ENCODE peak calls at places on chromosomes 1 and 21, in eight cellular contexts. One of them, this sample, is unnamed.

GRCh38 chr1:100767176-100767876 is 47.8 kb downstream of the VCAM1 start:
- DNase-seq in tibial nerve: no peak
- DNase-seq in kidney: no peak
- DNase-seq in GM20000: no peak
- DNase-seq in brain microvascular endothelial cell: no peak
- DNase-seq in neural crest cell: no peak
- DNase-seq in HepG2: no peak
- DNase-seq in BJ: peak
- DNase-seq in this sample: no peak

GRCh38 chr21:43917515-43918384 is 52.7 kb downstream of the AGPAT3 start:
- DNase-seq in tibial nerve: no peak
- DNase-seq in kidney: peak
- DNase-seq in GM20000: peak
- DNase-seq in brain microvascular endothelial cell: no peak
- DNase-seq in neural crest cell: no peak
- DNase-seq in HepG2: peak
- DNase-seq in BJ: no peak
- DNase-seq in this sample: peak

GRCh38 chr1:233281711-233282581 is 13.6 kb downstream of the PCNX2 start:
- DNase-seq in tibial nerve: no peak
- DNase-seq in kidney: no peak
- DNase-seq in GM20000: peak
- DNase-seq in brain microvascular endothelial cell: peak
- DNase-seq in neural crest cell: no peak
- DNase-seq in HepG2: no peak
- DNase-seq in BJ: no peak
- DNase-seq in this sample: peak

GRCh38 chr21:25903599-25903998 is 168.8 kb downstream of the GABPA start:
- DNase-seq in tibial nerve: no peak
- DNase-seq in kidney: no peak
- DNase-seq in GM20000: peak
- DNase-seq in brain microvascular endothelial cell: no peak
- DNase-seq in neural crest cell: no peak
- DNase-seq in HepG2: no peak
- DNase-seq in BJ: no peak
- DNase-seq in this sample: no peak

GRCh38 chr1:22711071-22711470 is 432 bp downstream of the EPHB2 start:
- DNase-seq in tibial nerve: no peak
- DNase-seq in kidney: no peak
- DNase-seq in GM20000: peak
- DNase-seq in brain microvascular endothelial cell: no peak
- DNase-seq in neural crest cell: no peak
- DNase-seq in HepG2: no peak
- DNase-seq in BJ: no peak
- DNase-seq in this sample: no peak

GRCh38 chr1:54095543-54096286 is 42.3 kb downstream of the TCEANC2 start:
- DNase-seq in tibial nerve: no peak
- DNase-seq in kidney: no peak
- DNase-seq in GM20000: no peak
- DNase-seq in brain microvascular endothelial cell: no peak
- DNase-seq in neural crest cell: no peak
- DNase-seq in HepG2: no peak
- DNase-seq in BJ: no peak
- DNase-seq in this sample: no peak

GRCh38 chr1:183002797-183003594 is 20.2 kb upstream of the LAMC1 start:
- DNase-seq in tibial nerve: peak
- DNase-seq in kidney: no peak
- DNase-seq in GM20000: no peak
- DNase-seq in brain microvascular endothelial cell: no peak
- DNase-seq in neural crest cell: no peak
- DNase-seq in HepG2: no peak
- DNase-seq in BJ: no peak
- DNase-seq in this sample: no peak

GRCh38 chr21:37370152-37371040 is 3.8 kb downstream of the DYRK1A start:
- DNase-seq in tibial nerve: no peak
- DNase-seq in kidney: no peak
- DNase-seq in GM20000: peak
- DNase-seq in brain microvascular endothelial cell: no peak
- DNase-seq in neural crest cell: no peak
- DNase-seq in HepG2: no peak
- DNase-seq in BJ: no peak
- DNase-seq in this sample: peak

GRCh38 chr1:85361106-85361505 is 84.7 kb upstream of the BCL10 start:
- DNase-seq in tibial nerve: no peak
- DNase-seq in kidney: no peak
- DNase-seq in GM20000: no peak
- DNase-seq in brain microvascular endothelial cell: peak
- DNase-seq in neural crest cell: no peak
- DNase-seq in HepG2: peak
- DNase-seq in BJ: peak
- DNase-seq in this sample: no peak

GRCh38 chr1:203607169-203607873 is 19.3 kb upstream of the ATP2B4 start:
- DNase-seq in tibial nerve: peak
- DNase-seq in kidney: no peak
- DNase-seq in GM20000: peak
- DNase-seq in brain microvascular endothelial cell: peak
- DNase-seq in neural crest cell: no peak
- DNase-seq in HepG2: no peak
- DNase-seq in BJ: peak
- DNase-seq in this sample: peak

DNA sequence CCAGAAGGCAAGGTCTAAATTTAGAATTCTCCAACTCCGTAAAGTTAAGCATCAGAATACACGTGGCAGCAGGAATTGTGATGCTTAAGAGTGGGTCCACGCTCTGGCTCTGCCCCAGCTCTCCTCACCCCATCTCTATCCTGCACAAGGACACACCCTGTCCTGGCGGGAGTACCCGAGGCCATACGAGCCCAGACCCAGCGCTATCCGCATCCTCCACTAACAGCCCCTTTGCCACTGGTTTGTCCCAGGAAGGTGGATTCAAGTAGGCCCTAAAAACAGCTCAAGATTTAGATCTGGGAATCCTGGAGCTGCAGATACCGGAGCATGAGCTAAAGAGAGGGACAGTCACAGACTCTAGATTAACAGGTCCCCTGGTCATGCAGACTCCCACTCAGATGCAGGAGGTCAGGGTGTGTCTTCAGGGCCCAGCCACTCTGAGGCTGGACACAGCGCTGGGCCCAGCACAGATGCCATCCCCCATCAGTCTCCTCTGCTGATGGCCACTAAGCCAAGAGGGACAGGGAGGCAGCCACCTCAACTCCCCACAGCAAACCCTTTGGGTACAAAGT is 393.3 kb downstream of the NPHP4 start:
- DNase-seq in tibial nerve: no peak
- DNase-seq in kidney: no peak
- DNase-seq in GM20000: no peak
- DNase-seq in brain microvascular endothelial cell: no peak
- DNase-seq in neural crest cell: no peak
- DNase-seq in HepG2: no peak
- DNase-seq in BJ: no peak
- DNase-seq in this sample: no peak
- TF ChIP-seq CTCF in tibial nerve: no peak
- TF ChIP-seq CTCF in kidney: no peak
- TF ChIP-seq CTCF in GM20000: no peak
- TF ChIP-seq CTCF in brain microvascular endothelial cell: no peak
- TF ChIP-seq CTCF in neural crest cell: no peak
- TF ChIP-seq CTCF in HepG2: no peak
- TF ChIP-seq CTCF in BJ: no peak
- TF ChIP-seq CTCF in this sample: no peak

GRCh38 chr1:10519016-10519417 is 44.3 kb downstream of the PEX14 start:
- DNase-seq in tibial nerve: no peak
- DNase-seq in kidney: no peak
- DNase-seq in GM20000: no peak
- DNase-seq in brain microvascular endothelial cell: no peak
- DNase-seq in neural crest cell: no peak
- DNase-seq in HepG2: peak
- DNase-seq in BJ: no peak
- DNase-seq in this sample: no peak
- TF ChIP-seq CTCF in tibial nerve: no peak
- TF ChIP-seq CTCF in kidney: no peak
- TF ChIP-seq CTCF in GM20000: no peak
- TF ChIP-seq CTCF in brain microvascular endothelial cell: no peak
- TF ChIP-seq CTCF in neural crest cell: peak
- TF ChIP-seq CTCF in HepG2: peak
- TF ChIP-seq CTCF in BJ: no peak
- TF ChIP-seq CTCF in this sample: no peak

GRCh38 chr1:33516428-33516827 is 44.0 kb downstream of the ZSCAN20 start:
- DNase-seq in tibial nerve: no peak
- DNase-seq in kidney: no peak
- DNase-seq in GM20000: no peak
- DNase-seq in brain microvascular endothelial cell: no peak
- DNase-seq in neural crest cell: no peak
- DNase-seq in HepG2: no peak
- DNase-seq in BJ: no peak
- DNase-seq in this sample: no peak
- TF ChIP-seq CTCF in tibial nerve: no peak
- TF ChIP-seq CTCF in kidney: no peak
- TF ChIP-seq CTCF in GM20000: no peak
- TF ChIP-seq CTCF in brain microvascular endothelial cell: no peak
- TF ChIP-seq CTCF in neural crest cell: no peak
- TF ChIP-seq CTCF in HepG2: no peak
- TF ChIP-seq CTCF in BJ: no peak
- TF ChIP-seq CTCF in this sample: no peak

DNA sequence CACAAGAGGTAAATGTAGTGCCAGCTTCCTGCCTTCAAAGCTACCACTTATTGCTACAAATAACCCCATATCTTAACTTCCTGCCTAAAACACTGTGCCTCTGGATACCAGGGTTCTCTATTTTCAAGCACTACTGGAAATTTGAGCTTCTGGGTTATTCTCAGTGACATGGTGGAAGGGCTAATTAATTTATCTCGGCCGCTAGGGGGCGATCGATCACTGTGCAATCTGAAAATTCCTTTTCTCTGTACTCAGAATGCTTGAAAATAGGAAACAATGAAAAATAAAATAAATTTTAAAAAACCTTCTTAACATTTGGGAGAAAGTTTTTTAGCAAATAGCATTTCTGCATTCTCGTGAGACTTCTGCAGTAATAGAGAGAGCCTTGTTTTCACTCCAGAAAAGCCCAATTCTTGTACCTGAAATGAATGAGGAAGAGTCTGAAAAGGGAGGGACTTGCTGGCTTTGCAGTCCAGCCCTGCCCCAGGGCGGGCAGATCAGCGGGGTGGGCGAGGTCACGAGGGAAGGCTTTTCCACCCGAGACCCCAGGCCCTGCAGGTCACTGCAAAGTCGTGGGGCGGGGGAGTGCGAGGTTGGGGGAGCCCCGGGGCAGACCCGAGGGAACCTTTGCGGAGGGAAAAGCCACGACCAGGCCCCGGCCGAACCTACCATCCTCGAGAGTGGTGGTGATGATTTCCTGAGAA is 276.7 kb downstream of the PCP4 start:
- DNase-seq in tibial nerve: peak
- DNase-seq in kidney: peak
- DNase-seq in GM20000: peak
- DNase-seq in brain microvascular endothelial cell: peak
- DNase-seq in neural crest cell: peak
- DNase-seq in HepG2: peak
- DNase-seq in BJ: no peak
- DNase-seq in this sample: peak
- TF ChIP-seq CTCF in tibial nerve: peak
- TF ChIP-seq CTCF in kidney: peak
- TF ChIP-seq CTCF in GM20000: peak
- TF ChIP-seq CTCF in brain microvascular endothelial cell: peak
- TF ChIP-seq CTCF in neural crest cell: peak
- TF ChIP-seq CTCF in HepG2: peak
- TF ChIP-seq CTCF in BJ: peak
- TF ChIP-seq CTCF in this sample: peak

GRCh38 chr1:104646233-104646632 is 896.5 kb downstream of the AMY1C start:
- DNase-seq in tibial nerve: no peak
- DNase-seq in kidney: no peak
- DNase-seq in GM20000: no peak
- DNase-seq in brain microvascular endothelial cell: no peak
- DNase-seq in neural crest cell: no peak
- DNase-seq in HepG2: no peak
- DNase-seq in BJ: no peak
- DNase-seq in this sample: no peak

DNA sequence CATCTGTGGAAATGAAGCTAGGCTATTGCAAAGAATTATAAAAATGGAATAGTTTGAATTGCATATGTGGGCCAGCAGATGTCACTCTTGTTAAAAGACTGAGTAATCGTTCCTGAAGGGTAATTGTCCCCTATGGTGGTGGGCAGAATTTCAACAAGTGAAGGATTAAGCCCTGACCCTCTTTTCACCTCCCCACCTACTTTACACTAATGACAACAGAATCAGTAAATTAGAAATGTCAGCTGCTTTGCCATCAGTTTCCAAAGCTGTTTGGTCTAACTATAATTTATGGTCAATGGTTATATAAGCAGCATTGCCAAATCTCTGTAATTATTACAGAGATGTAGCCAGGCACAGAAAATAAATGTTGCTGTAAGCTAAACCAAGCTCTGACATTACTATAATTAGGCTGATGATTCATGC is 898.6 kb downstream of the AMY1C start:
- DNase-seq in tibial nerve: no peak
- DNase-seq in kidney: no peak
- DNase-seq in GM20000: peak
- DNase-seq in brain microvascular endothelial cell: peak
- DNase-seq in neural crest cell: peak
- DNase-seq in HepG2: peak
- DNase-seq in BJ: no peak
- DNase-seq in this sample: no peak
- TF ChIP-seq CTCF in tibial nerve: no peak
- TF ChIP-seq CTCF in kidney: no peak
- TF ChIP-seq CTCF in GM20000: peak
- TF ChIP-seq CTCF in brain microvascular endothelial cell: peak
- TF ChIP-seq CTCF in neural crest cell: peak
- TF ChIP-seq CTCF in HepG2: peak
- TF ChIP-seq CTCF in BJ: no peak
- TF ChIP-seq CTCF in this sample: peak

GRCh38 chr1:16903458-16903796 is 7.6 kb downstream of the RNU1-2 start:
- DNase-seq in tibial nerve: no peak
- DNase-seq in kidney: no peak
- DNase-seq in GM20000: no peak
- DNase-seq in brain microvascular endothelial cell: no peak
- DNase-seq in neural crest cell: no peak
- DNase-seq in HepG2: no peak
- DNase-seq in BJ: no peak
- DNase-seq in this sample: no peak

GRCh38 chr1:16904560-16905111 is 8.9 kb downstream of the RNU1-2 start:
- DNase-seq in tibial nerve: peak
- DNase-seq in kidney: peak
- DNase-seq in GM20000: peak
- DNase-seq in brain microvascular endothelial cell: peak
- DNase-seq in neural crest cell: peak
- DNase-seq in HepG2: peak
- DNase-seq in BJ: peak
- DNase-seq in this sample: peak

GRCh38 chr1:16905112-16905855 is 9.5 kb downstream of the RNU1-2 start:
- DNase-seq in tibial nerve: no peak
- DNase-seq in kidney: peak
- DNase-seq in GM20000: peak
- DNase-seq in brain microvascular endothelial cell: peak
- DNase-seq in neural crest cell: peak
- DNase-seq in HepG2: peak
- DNase-seq in BJ: peak
- DNase-seq in this sample: peak

GRCh38 chr1:16903054-16903453 is 7.3 kb downstream of the RNU1-2 start:
- DNase-seq in tibial nerve: no peak
- DNase-seq in kidney: no peak
- DNase-seq in GM20000: no peak
- DNase-seq in brain microvascular endothelial cell: peak
- DNase-seq in neural crest cell: no peak
- DNase-seq in HepG2: no peak
- DNase-seq in BJ: peak
- DNase-seq in this sample: peak

GRCh38 chr1:16900771-16901170 is 5.0 kb downstream of the RNU1-2 start:
- DNase-seq in tibial nerve: no peak
- DNase-seq in kidney: no peak
- DNase-seq in GM20000: no peak
- DNase-seq in brain microvascular endothelial cell: no peak
- DNase-seq in neural crest cell: no peak
- DNase-seq in HepG2: no peak
- DNase-seq in BJ: no peak
- DNase-seq in this sample: no peak
- TF ChIP-seq CTCF in tibial nerve: no peak
- TF ChIP-seq CTCF in kidney: no peak
- TF ChIP-seq CTCF in GM20000: no peak
- TF ChIP-seq CTCF in brain microvascular endothelial cell: no peak
- TF ChIP-seq CTCF in neural crest cell: peak
- TF ChIP-seq CTCF in HepG2: no peak
- TF ChIP-seq CTCF in BJ: peak
- TF ChIP-seq CTCF in this sample: peak

This sample was measured in MM.1S.